ENCODE peak calls at places on chromosomes 5 and 9, in five cellular contexts. One of them, this sample, is unnamed.

GRCh38 chr9:69168709-69169217 is 5.3 kb upstream of the TJP2 start:
- DNase-seq in spleen: peak
- DNase-seq in fibroblast of lung: peak
- DNase-seq in neural progenitor cell: no peak
- DNase-seq in astrocyte: peak
- DNase-seq in this sample: peak

GRCh38 chr9:35489313-35490154 is at the start of gene RUSC2:
- DNase-seq in spleen: peak
- DNase-seq in fibroblast of lung: peak
- DNase-seq in astrocyte: peak
- DNase-seq in neural progenitor cell: peak
- DNase-seq in this sample: peak

GRCh38 chr9:15253197-15253596 is 53.8 kb downstream of the TTC39B start:
- DNase-seq in spleen: no peak
- DNase-seq in astrocyte: peak
- DNase-seq in neural progenitor cell: no peak
- DNase-seq in fibroblast of lung: peak
- DNase-seq in this sample: no peak

GRCh38 chr5:21254161-21254560 is 1266.2 kb upstream of the CDH18 start:
- DNase-seq in astrocyte: no peak
- DNase-seq in spleen: no peak
- DNase-seq in neural progenitor cell: no peak
- DNase-seq in fibroblast of lung: no peak
- DNase-seq in this sample: no peak

GRCh38 chr5:33969572-33970452 is 14.7 kb downstream of the SLC45A2 start:
- DNase-seq in astrocyte: peak
- DNase-seq in spleen: no peak
- DNase-seq in neural progenitor cell: peak
- DNase-seq in fibroblast of lung: peak
- DNase-seq in this sample: no peak

GRCh38 chr9:120948824-120949223 is 22.2 kb upstream of the TRAF1 start:
- DNase-seq in fibroblast of lung: no peak
- DNase-seq in neural progenitor cell: no peak
- DNase-seq in spleen: no peak
- DNase-seq in astrocyte: no peak
- DNase-seq in this sample: no peak

GRCh38 chr9:123929177-123929869 is 603 bp downstream of the DENND1A start:
- DNase-seq in neural progenitor cell: peak
- DNase-seq in spleen: no peak
- DNase-seq in fibroblast of lung: no peak
- DNase-seq in astrocyte: no peak
- DNase-seq in this sample: no peak

GRCh38 chr9:130150779-130151381 is 21.3 kb upstream of the NCS1 start:
- DNase-seq in neural progenitor cell: no peak
- DNase-seq in astrocyte: peak
- DNase-seq in fibroblast of lung: peak
- DNase-seq in spleen: no peak
- DNase-seq in this sample: no peak

GRCh38 chr5:134873494-134873893 is 677 bp upstream of the TXNDC15 start:
- DNase-seq in neural progenitor cell: peak
- DNase-seq in astrocyte: no peak
- DNase-seq in spleen: no peak
- DNase-seq in fibroblast of lung: no peak
- DNase-seq in this sample: no peak

GRCh38 chr9:70113403-70114022 is 69.9 kb downstream of the MAMDC2 start:
- DNase-seq in spleen: no peak
- DNase-seq in fibroblast of lung: peak
- DNase-seq in neural progenitor cell: peak
- DNase-seq in astrocyte: peak
- DNase-seq in this sample: no peak

GRCh38 chr5:150497274-150497988 is 10.5 kb upstream of the NDST1 start:
- DNase-seq in fibroblast of lung: peak
- DNase-seq in astrocyte: peak
- DNase-seq in neural progenitor cell: no peak
- DNase-seq in spleen: no peak
- DNase-seq in this sample: peak

GRCh38 chr5:94908889-94909480 is 290.5 kb downstream of the SLF1 start:
- DNase-seq in neural progenitor cell: peak
- DNase-seq in astrocyte: peak
- DNase-seq in spleen: no peak
- DNase-seq in fibroblast of lung: peak
- DNase-seq in this sample: no peak

GRCh38 chr9:38048319-38048969 is 20.6 kb downstream of the SHB start:
- DNase-seq in astrocyte: peak
- DNase-seq in neural progenitor cell: no peak
- DNase-seq in spleen: no peak
- DNase-seq in fibroblast of lung: peak
- DNase-seq in this sample: no peak

GRCh38 chr5:16051246-16051645 is 128.3 kb downstream of the MARCHF11 start:
- DNase-seq in spleen: no peak
- DNase-seq in neural progenitor cell: no peak
- DNase-seq in astrocyte: peak
- DNase-seq in fibroblast of lung: peak
- DNase-seq in this sample: peak

GRCh38 chr9:13149454-13149853 is 130.0 kb downstream of the MPDZ start:
- DNase-seq in neural progenitor cell: no peak
- DNase-seq in spleen: no peak
- DNase-seq in fibroblast of lung: no peak
- DNase-seq in astrocyte: no peak
- DNase-seq in this sample: no peak

GRCh38 chr9:17962747-17963146 is 383.9 kb downstream of the SH3GL2 start:
- DNase-seq in fibroblast of lung: no peak
- DNase-seq in astrocyte: no peak
- DNase-seq in neural progenitor cell: no peak
- DNase-seq in spleen: no peak
- DNase-seq in this sample: no peak

GRCh38 chr5:54671111-54671531 is 153.6 kb downstream of the SNX18 start:
- DNase-seq in astrocyte: no peak
- DNase-seq in neural progenitor cell: no peak
- DNase-seq in spleen: no peak
- DNase-seq in fibroblast of lung: peak
- DNase-seq in this sample: peak

GRCh38 chr9:459491-460444 is 245.1 kb downstream of the DOCK8 start:
- DNase-seq in neural progenitor cell: no peak
- DNase-seq in astrocyte: no peak
- DNase-seq in spleen: no peak
- DNase-seq in fibroblast of lung: no peak
- DNase-seq in this sample: no peak

GRCh38 chr9:96555567-96556386 is 63.9 kb downstream of the CDC14B start:
- DNase-seq in neural progenitor cell: no peak
- DNase-seq in spleen: no peak
- DNase-seq in astrocyte: peak
- DNase-seq in fibroblast of lung: peak
- DNase-seq in this sample: no peak

GRCh38 chr9:84170521-84171141 is 169.9 kb downstream of the SLC28A3 start:
- DNase-seq in neural progenitor cell: peak
- DNase-seq in astrocyte: peak
- DNase-seq in fibroblast of lung: peak
- DNase-seq in spleen: peak
- DNase-seq in this sample: peak

GRCh38 chr5:103562084-103562452 is 521 bp downstream of the NUDT12 start:
- DNase-seq in fibroblast of lung: no peak
- DNase-seq in neural progenitor cell: no peak
- DNase-seq in astrocyte: no peak
- DNase-seq in spleen: no peak
- DNase-seq in this sample: no peak

GRCh38 chr9:33159058-33159759 is 7.9 kb downstream of the B4GALT1 start:
- DNase-seq in neural progenitor cell: no peak
- DNase-seq in astrocyte: no peak
- DNase-seq in fibroblast of lung: no peak
- DNase-seq in spleen: peak
- DNase-seq in this sample: no peak

GRCh38 chr9:2623046-2623865 is 1.7 kb downstream of the VLDLR start:
- DNase-seq in spleen: peak
- DNase-seq in fibroblast of lung: peak
- DNase-seq in neural progenitor cell: peak
- DNase-seq in astrocyte: peak
- DNase-seq in this sample: peak

GRCh38 chr9:19232830-19233194 is 2.3 kb downstream of the DENND4C start:
- DNase-seq in fibroblast of lung: peak
- DNase-seq in spleen: no peak
- DNase-seq in neural progenitor cell: no peak
- DNase-seq in astrocyte: peak
- DNase-seq in this sample: no peak

GRCh38 chr9:132007371-132007701 is 72.3 kb downstream of the MED27 start:
- DNase-seq in spleen: no peak
- DNase-seq in fibroblast of lung: no peak
- DNase-seq in astrocyte: no peak
- DNase-seq in neural progenitor cell: no peak
- DNase-seq in this sample: no peak

GRCh38 chr9:132004323-132004722 is 75.3 kb downstream of the MED27 start:
- DNase-seq in fibroblast of lung: no peak
- DNase-seq in spleen: no peak
- DNase-seq in neural progenitor cell: no peak
- DNase-seq in astrocyte: no peak
- DNase-seq in this sample: no peak

GRCh38 chr9:132006657-132007370 is 72.9 kb downstream of the MED27 start:
- DNase-seq in neural progenitor cell: no peak
- DNase-seq in fibroblast of lung: peak
- DNase-seq in astrocyte: peak
- DNase-seq in spleen: no peak
- DNase-seq in this sample: peak

GRCh38 chr9:132003904-132004303 is 75.8 kb downstream of the MED27 start:
- DNase-seq in neural progenitor cell: no peak
- DNase-seq in spleen: no peak
- DNase-seq in astrocyte: no peak
- DNase-seq in fibroblast of lung: no peak
- DNase-seq in this sample: no peak

DNA sequence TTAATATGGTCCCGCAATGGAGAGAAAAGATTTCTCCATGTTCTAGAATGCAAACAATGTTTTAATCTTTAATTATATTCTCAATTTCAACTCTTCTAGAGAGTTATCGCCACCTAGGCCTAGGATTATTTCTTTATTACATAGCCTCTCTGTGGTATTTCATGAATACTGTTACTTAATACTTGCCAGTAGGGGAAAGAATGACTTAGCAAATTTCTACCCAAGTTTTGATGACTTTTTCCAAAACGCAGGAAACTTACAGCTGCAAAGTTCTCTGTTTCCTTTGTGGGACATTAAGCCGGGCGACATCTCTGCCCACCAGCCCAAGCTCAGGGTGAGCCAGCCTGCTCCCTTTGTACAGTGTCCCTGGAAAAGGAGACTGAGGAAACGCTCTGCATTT is 73.8 kb downstream of the MED27 start:
- DNase-seq in spleen: no peak
- DNase-seq in neural progenitor cell: no peak
- DNase-seq in astrocyte: no peak
- DNase-seq in fibroblast of lung: peak
- DNase-seq in this sample: no peak
- H3K27ac ChIP-seq in spleen: no peak
- H3K27ac ChIP-seq in neural progenitor cell: no peak
- H3K27ac ChIP-seq in astrocyte: no peak
- H3K27ac ChIP-seq in fibroblast of lung: no peak
- H3K27ac ChIP-seq in this sample: peak

GRCh38 chr9:117718085-117718484 is 13.9 kb downstream of the TLR4 start:
- DNase-seq in astrocyte: no peak
- DNase-seq in fibroblast of lung: no peak
- DNase-seq in spleen: no peak
- DNase-seq in neural progenitor cell: no peak
- DNase-seq in this sample: peak
- H3K27ac ChIP-seq in astrocyte: peak
- H3K27ac ChIP-seq in fibroblast of lung: no peak
- H3K27ac ChIP-seq in spleen: peak
- H3K27ac ChIP-seq in neural progenitor cell: no peak
- H3K27ac ChIP-seq in this sample: peak

DNA sequence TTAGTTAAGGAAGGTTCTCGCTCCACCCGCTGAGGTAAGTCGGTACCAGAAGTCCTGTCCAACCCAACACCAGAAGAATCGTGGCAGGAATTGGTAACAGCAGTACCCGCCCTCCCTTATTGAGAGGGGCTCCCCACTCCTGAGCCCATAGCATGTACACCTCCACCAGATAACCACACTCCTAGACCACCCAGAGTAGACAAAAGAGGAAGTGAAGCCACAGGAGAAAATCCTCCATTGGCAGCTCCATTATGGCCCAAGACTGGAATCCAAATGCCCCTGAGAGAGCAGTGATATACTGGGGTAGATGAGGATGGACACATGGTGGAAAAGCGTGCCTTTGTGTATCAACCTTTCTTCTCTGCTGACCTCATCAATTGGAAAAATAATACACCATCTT is 106.1 kb upstream of the EPB41L4A start:
- DNase-seq in spleen: no peak
- DNase-seq in neural progenitor cell: no peak
- DNase-seq in fibroblast of lung: no peak
- DNase-seq in astrocyte: no peak
- DNase-seq in this sample: no peak
- H3K27ac ChIP-seq in spleen: peak
- H3K27ac ChIP-seq in neural progenitor cell: no peak
- H3K27ac ChIP-seq in fibroblast of lung: no peak
- H3K27ac ChIP-seq in astrocyte: no peak
- H3K27ac ChIP-seq in this sample: no peak

GRCh38 chr5:132371603-132371994 is 2.1 kb downstream of the SLC22A5 start:
- DNase-seq in neural progenitor cell: no peak
- DNase-seq in fibroblast of lung: no peak
- DNase-seq in astrocyte: no peak
- DNase-seq in spleen: no peak
- DNase-seq in this sample: no peak

GRCh38 chr5:132370241-132370820 is 821 bp downstream of the SLC22A5 start:
- DNase-seq in spleen: no peak
- DNase-seq in neural progenitor cell: no peak
- DNase-seq in fibroblast of lung: no peak
- DNase-seq in astrocyte: no peak
- DNase-seq in this sample: no peak

GRCh38 chr5:132372122-132372521 is 2.6 kb downstream of the SLC22A5 start:
- DNase-seq in fibroblast of lung: no peak
- DNase-seq in spleen: no peak
- DNase-seq in neural progenitor cell: no peak
- DNase-seq in astrocyte: no peak
- DNase-seq in this sample: no peak

GRCh38 chr5:132369012-132369470 is 469 bp upstream of the SLC22A5 start:
- DNase-seq in astrocyte: peak
- DNase-seq in spleen: no peak
- DNase-seq in neural progenitor cell: no peak
- DNase-seq in fibroblast of lung: no peak
- DNase-seq in this sample: no peak

DNA sequence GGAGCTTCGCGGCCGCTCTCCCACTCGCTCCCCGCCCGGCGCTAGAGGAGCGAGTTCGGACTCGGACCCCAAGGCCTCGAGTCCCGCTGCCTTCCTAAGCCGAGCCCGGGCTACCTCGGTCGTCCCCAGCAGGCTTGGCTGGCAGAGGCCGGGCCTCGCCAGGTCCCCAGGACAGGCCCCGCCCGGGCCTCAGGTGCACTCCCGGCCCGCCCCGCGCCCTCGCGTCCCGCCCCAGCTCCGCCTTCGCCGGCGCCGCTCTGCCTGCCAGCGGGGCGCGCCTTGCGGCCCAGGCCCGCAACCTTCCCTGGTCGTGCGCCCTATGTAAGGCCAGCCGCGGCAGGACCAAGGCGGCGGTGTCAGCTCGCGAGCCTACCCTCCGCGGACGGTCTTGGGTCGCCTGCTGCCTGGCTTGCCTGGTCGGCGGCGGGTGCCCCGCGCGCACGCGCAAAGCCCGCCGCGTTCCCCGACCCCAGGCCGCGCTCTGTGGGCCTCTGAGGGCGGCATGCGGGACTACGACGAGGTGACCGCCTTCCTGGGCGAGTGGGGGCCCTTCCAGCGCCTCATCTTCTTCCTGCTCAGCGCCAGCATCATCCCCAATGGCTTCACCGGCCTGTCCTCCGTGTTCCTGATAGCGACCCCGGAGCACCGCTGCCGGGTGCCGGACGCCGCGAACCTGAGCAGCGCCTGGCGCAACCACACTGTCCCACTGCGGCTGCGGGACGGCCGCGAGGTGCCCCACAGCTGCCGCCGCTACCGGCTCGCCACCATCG is at the start of gene SLC22A5:
- DNase-seq in spleen: peak
- DNase-seq in fibroblast of lung: peak
- DNase-seq in astrocyte: peak
- DNase-seq in neural progenitor cell: peak
- DNase-seq in this sample: no peak
- H3K27ac ChIP-seq in spleen: peak
- H3K27ac ChIP-seq in fibroblast of lung: peak
- H3K27ac ChIP-seq in astrocyte: peak
- H3K27ac ChIP-seq in neural progenitor cell: no peak
- H3K27ac ChIP-seq in this sample: peak

This sample was measured in epithelial cell of prostate.